ENCODE peak calls at places on chromosomes 2 and 18, in six cellular contexts. Q is activated CD4-positive, CD25-positive, alpha-beta regulatory T cell; G is fibroblast of mammary gland; X is CD8-positive, alpha-beta memory T cell; M is hepatocyte; K is osteocyte. I is an unnamed sample.

GRCh38 chr2:220143336-220143735 is 515.9 kb downstream of the SLC4A3 start:
- DNase-seq in Q (no peak), M (peak), X (no peak), G (peak), K (no peak), I (no peak)

GRCh38 chr2:119463990-119464389 is 32.3 kb downstream of the TMEM37 start:
- DNase-seq in G (no peak), X (no peak), M (no peak), K (no peak), Q (no peak), I (no peak)

GRCh38 chr18:46051731-46052461 is 20.2 kb downstream of the PSTPIP2 start:
- DNase-seq in Q (no peak), K (peak), G (peak), M (peak), X (no peak), I (no peak)

GRCh38 chr2:181904022-181904632 is 12.6 kb downstream of the ITPRID2 start:
- DNase-seq in K (no peak), G (peak), X (no peak), Q (no peak), M (peak), I (no peak)

GRCh38 chr2:27798948-27799645 is 27.6 kb downstream of the MRPL33 start:
- DNase-seq in K (peak), M (peak), X (no peak), G (peak), Q (no peak), I (no peak)

GRCh38 chr2:65329551-65329950 is 101.9 kb downstream of the ACTR2 start:
- DNase-seq in X (no peak), M (no peak), K (no peak), G (no peak), Q (no peak), I (no peak)

GRCh38 chr2:62708751-62709150 is 3.2 kb downstream of the EHBP1 start:
- DNase-seq in M (no peak), X (no peak), Q (no peak), K (no peak), G (no peak), I (no peak)

GRCh38 chr2:136389809-136390208 is 271.9 kb upstream of the CXCR4 start:
- DNase-seq in M (no peak), G (no peak), X (no peak), K (no peak), Q (no peak), I (no peak)

GRCh38 chr2:7566382-7566881 is 649.2 kb downstream of the RNF144A start:
- DNase-seq in M (no peak), K (no peak), Q (no peak), X (no peak), G (no peak), I (no peak)

GRCh38 chr18:74234326-74235171 is 57.2 kb downstream of the CYB5A start:
- DNase-seq in X (no peak), M (peak), G (peak), Q (no peak), K (no peak), I (no peak)

GRCh38 chr18:48492880-48493279 is 46.0 kb upstream of the CTIF start:
- DNase-seq in M (no peak), X (no peak), Q (no peak), G (no peak), K (peak), I (no peak)

GRCh38 chr2:216880509-216881184 is 20.8 kb upstream of the TNP1 start:
- DNase-seq in K (no peak), X (no peak), G (no peak), M (peak), Q (no peak), I (no peak)

GRCh38 chr2:118903029-118903351 is 39.0 kb upstream of the MARCO start:
- DNase-seq in M (no peak), X (no peak), Q (no peak), K (peak), G (no peak), I (no peak)

GRCh38 chr18:24112874-24113615 is 25.8 kb upstream of the CABYR start:
- DNase-seq in G (peak), M (peak), Q (no peak), X (no peak), K (no peak), I (no peak)

GRCh38 chr2:85231242-85231805 is 96.5 kb downstream of the TGOLN2 start:
- DNase-seq in M (no peak), G (no peak), K (no peak), X (no peak), Q (no peak), I (no peak)

I was measured in effector CD4-positive, alpha-beta T cell.